ENCODE peak calls at places on chromosome 19, in seven cellular contexts. F, L, J, P, M, O and U are unnamed samples.

GRCh38 chr19:38649305-38650179 is 2.1 kb downstream of the ACTN4 start:
- DNase-seq in P (no peak), F (no peak), J (no peak), O (peak; percentile 50), L (no peak), M (no peak), U (no peak)

GRCh38 chr19:3606690-3607289 is at the start of gene TBXA2R:
- DNase-seq in F (no peak), O (peak; percentile 91), L (peak; percentile 57), J (peak; percentile 81), M (no peak), P (no peak), U (no peak)

GRCh38 chr19:31539386-31539785 is 190.2 kb upstream of the TSHZ3 start:
- DNase-seq in O (peak; percentile 4), F (no peak), P (no peak), J (no peak), M (no peak), L (no peak), U (no peak)

GRCh38 chr19:12793290-12794195 is 2.3 kb downstream of the JUNB start:
- DNase-seq in F (no peak), O (peak; percentile 96), J (peak; percentile 93), L (peak; percentile 92), M (peak; percentile 97), P (peak; percentile 96), U (peak; percentile 67)

GRCh38 chr19:51439021-51439465 is 19.2 kb downstream of the SIGLEC8 start:
- DNase-seq in P (peak; percentile 58), J (no peak), O (peak; percentile 54), M (peak; percentile 26), L (no peak), F (no peak), U (no peak)

GRCh38 chr19:3193256-3194062 is 7.7 kb downstream of the NCLN start:
- DNase-seq in P (no peak), F (no peak), J (no peak), O (no peak), M (no peak), L (no peak), U (no peak)

GRCh38 chr19:46447006-46447405 is 18.3 kb upstream of the PNMA8C start:
- DNase-seq in L (no peak), J (no peak), O (no peak), F (no peak), M (no peak), P (no peak), U (no peak)

GRCh38 chr19:6210091-6210490 is 69.7 kb downstream of the MLLT1 start:
- DNase-seq in O (no peak), F (no peak), L (no peak), M (no peak), P (no peak), J (no peak), U (no peak)

GRCh38 chr19:3176715-3177501 is 1.7 kb upstream of the S1PR4 start:
- DNase-seq in P (peak; percentile 64), O (no peak), M (peak; percentile 62), J (no peak), F (peak; percentile 53), L (peak; percentile 67), U (peak; percentile 37)

GRCh38 chr19:36103842-36104552 is 6.9 kb upstream of the OVOL3 start:
- DNase-seq in F (no peak), M (no peak), P (no peak), O (no peak), L (no peak), J (no peak), U (no peak)

GRCh38 chr19:7618366-7618765 is 11.0 kb downstream of the XAB2 start:
- DNase-seq in M (no peak), F (no peak), O (no peak), J (no peak), L (no peak), P (no peak), U (no peak)

GRCh38 chr19:47232422-47233211 is 1.6 kb upstream of the BBC3 start:
- DNase-seq in L (no peak), M (no peak), O (peak; percentile 42), F (no peak), P (peak; percentile 67), J (no peak), U (peak; percentile 41)